ENCODE peak calls at places on chromosomes 6 and 20, in ten cellular contexts. One of them, this sample, is unnamed.

GRCh38 chr6:37674161-37674560 is 23.5 kb downstream of the MDGA1 start:
- DNase-seq in endothelial cell: no peak
- DNase-seq in GM13976: no peak
- DNase-seq in osteocyte: no peak
- DNase-seq in BE2C: peak; percentile 86
- DNase-seq in foreskin fibroblast: no peak
- DNase-seq in RWPE1: no peak
- DNase-seq in fibroblast of lung: no peak
- DNase-seq in heart right ventricle: no peak
- DNase-seq in AG10803: no peak
- DNase-seq in this sample: no peak

GRCh38 chr20:10541668-10542411 is 106.7 kb downstream of the SLX4IP start:
- DNase-seq in endothelial cell: no peak
- DNase-seq in GM13976: no peak
- DNase-seq in osteocyte: no peak
- DNase-seq in BE2C: no peak
- DNase-seq in foreskin fibroblast: no peak
- DNase-seq in RWPE1: no peak
- DNase-seq in fibroblast of lung: no peak
- DNase-seq in heart right ventricle: no peak
- DNase-seq in AG10803: no peak
- DNase-seq in this sample: no peak

GRCh38 chr6:26003102-26003694 is 40.6 kb downstream of the TRIM38 start:
- DNase-seq in endothelial cell: peak; percentile 78
- DNase-seq in GM13976: peak; percentile 60
- DNase-seq in osteocyte: no peak
- DNase-seq in BE2C: peak; percentile 73
- DNase-seq in foreskin fibroblast: peak; percentile 77
- DNase-seq in RWPE1: peak; percentile 62
- DNase-seq in fibroblast of lung: peak; percentile 63
- DNase-seq in heart right ventricle: peak; percentile 17
- DNase-seq in AG10803: peak; percentile 49
- DNase-seq in this sample: no peak

GRCh38 chr6:111759836-111760785 is 113.1 kb downstream of the FYN start:
- DNase-seq in endothelial cell: no peak
- DNase-seq in GM13976: no peak
- DNase-seq in osteocyte: no peak
- DNase-seq in BE2C: peak; percentile 28
- DNase-seq in foreskin fibroblast: peak; percentile 45
- DNase-seq in RWPE1: no peak
- DNase-seq in fibroblast of lung: peak; percentile 98
- DNase-seq in heart right ventricle: no peak
- DNase-seq in AG10803: peak; percentile 91
- DNase-seq in this sample: no peak

GRCh38 chr20:4509825-4510522 is 211.7 kb upstream of the PRND start:
- DNase-seq in endothelial cell: no peak
- DNase-seq in GM13976: no peak
- DNase-seq in osteocyte: no peak
- DNase-seq in BE2C: no peak
- DNase-seq in foreskin fibroblast: peak; percentile 67
- DNase-seq in RWPE1: no peak
- DNase-seq in fibroblast of lung: no peak
- DNase-seq in heart right ventricle: no peak
- DNase-seq in AG10803: no peak
- DNase-seq in this sample: no peak

GRCh38 chr6:30857537-30857936 is 26.8 kb upstream of the DDR1 start:
- DNase-seq in endothelial cell: no peak
- DNase-seq in GM13976: no peak
- DNase-seq in osteocyte: no peak
- DNase-seq in BE2C: no peak
- DNase-seq in foreskin fibroblast: no peak
- DNase-seq in RWPE1: no peak
- DNase-seq in fibroblast of lung: no peak
- DNase-seq in heart right ventricle: no peak
- DNase-seq in AG10803: no peak
- DNase-seq in this sample: no peak

GRCh38 chr20:2402271-2402980 is 21.7 kb downstream of the TGM6 start:
- DNase-seq in endothelial cell: no peak
- DNase-seq in GM13976: no peak
- DNase-seq in osteocyte: peak; percentile 23
- DNase-seq in BE2C: no peak
- DNase-seq in foreskin fibroblast: peak; percentile 65
- DNase-seq in RWPE1: peak; percentile 69
- DNase-seq in fibroblast of lung: peak; percentile 10
- DNase-seq in heart right ventricle: no peak
- DNase-seq in AG10803: peak; percentile 71
- DNase-seq in this sample: no peak

GRCh38 chr6:99736302-99736701 is 129.7 kb downstream of the PRDM13 start:
- DNase-seq in endothelial cell: no peak
- DNase-seq in GM13976: peak; percentile 1
- DNase-seq in osteocyte: no peak
- DNase-seq in BE2C: no peak
- DNase-seq in foreskin fibroblast: no peak
- DNase-seq in RWPE1: no peak
- DNase-seq in fibroblast of lung: no peak
- DNase-seq in heart right ventricle: no peak
- DNase-seq in AG10803: no peak
- DNase-seq in this sample: no peak

GRCh38 chr20:58045579-58045978 is 182.9 kb downstream of the ANKRD60 start:
- DNase-seq in endothelial cell: no peak
- DNase-seq in GM13976: no peak
- DNase-seq in osteocyte: peak; percentile 75
- DNase-seq in BE2C: no peak
- DNase-seq in foreskin fibroblast: no peak
- DNase-seq in RWPE1: no peak
- DNase-seq in fibroblast of lung: no peak
- DNase-seq in heart right ventricle: no peak
- DNase-seq in AG10803: no peak
- DNase-seq in this sample: no peak

GRCh38 chr20:43949741-43950618 is 35.3 kb downstream of the TOX2 start:
- DNase-seq in endothelial cell: no peak
- DNase-seq in GM13976: peak; percentile 74
- DNase-seq in osteocyte: no peak
- DNase-seq in BE2C: no peak
- DNase-seq in foreskin fibroblast: no peak
- DNase-seq in RWPE1: no peak
- DNase-seq in fibroblast of lung: no peak
- DNase-seq in heart right ventricle: peak; percentile 35
- DNase-seq in AG10803: no peak
- DNase-seq in this sample: no peak

GRCh38 chr6:2738373-2738979 is 12.2 kb downstream of the MYLK4 start:
- DNase-seq in endothelial cell: peak; percentile 62
- DNase-seq in GM13976: peak; percentile 64
- DNase-seq in osteocyte: no peak
- DNase-seq in BE2C: peak; percentile 60
- DNase-seq in foreskin fibroblast: peak; percentile 78
- DNase-seq in RWPE1: peak; percentile 35
- DNase-seq in fibroblast of lung: peak; percentile 74
- DNase-seq in heart right ventricle: no peak
- DNase-seq in AG10803: peak; percentile 62
- DNase-seq in this sample: no peak

GRCh38 chr6:23661549-23661948 is 464.5 kb upstream of the NRSN1 start:
- DNase-seq in endothelial cell: no peak
- DNase-seq in GM13976: no peak
- DNase-seq in osteocyte: no peak
- DNase-seq in BE2C: no peak
- DNase-seq in foreskin fibroblast: no peak
- DNase-seq in RWPE1: no peak
- DNase-seq in fibroblast of lung: no peak
- DNase-seq in heart right ventricle: no peak
- DNase-seq in AG10803: no peak
- DNase-seq in this sample: no peak

GRCh38 chr6:23656257-23656731 is 469.7 kb upstream of the NRSN1 start:
- DNase-seq in endothelial cell: no peak
- DNase-seq in GM13976: no peak
- DNase-seq in osteocyte: no peak
- DNase-seq in BE2C: no peak
- DNase-seq in foreskin fibroblast: no peak
- DNase-seq in RWPE1: no peak
- DNase-seq in fibroblast of lung: no peak
- DNase-seq in heart right ventricle: no peak
- DNase-seq in AG10803: no peak
- DNase-seq in this sample: no peak

GRCh38 chr6:23655502-23655901 is 470.5 kb upstream of the NRSN1 start:
- DNase-seq in endothelial cell: no peak
- DNase-seq in GM13976: no peak
- DNase-seq in osteocyte: no peak
- DNase-seq in BE2C: no peak
- DNase-seq in foreskin fibroblast: peak; percentile 3
- DNase-seq in RWPE1: no peak
- DNase-seq in fibroblast of lung: no peak
- DNase-seq in heart right ventricle: no peak
- DNase-seq in AG10803: no peak
- DNase-seq in this sample: no peak

GRCh38 chr6:23656826-23657225 is 469.2 kb upstream of the NRSN1 start:
- DNase-seq in endothelial cell: no peak
- DNase-seq in GM13976: no peak
- DNase-seq in osteocyte: no peak
- DNase-seq in BE2C: no peak
- DNase-seq in foreskin fibroblast: no peak
- DNase-seq in RWPE1: no peak
- DNase-seq in fibroblast of lung: no peak
- DNase-seq in heart right ventricle: no peak
- DNase-seq in AG10803: no peak
- DNase-seq in this sample: no peak

GRCh38 chr6:23659125-23659524 is 466.9 kb upstream of the NRSN1 start:
- DNase-seq in endothelial cell: peak; percentile 53
- DNase-seq in GM13976: no peak
- DNase-seq in osteocyte: no peak
- DNase-seq in BE2C: peak; percentile 64
- DNase-seq in foreskin fibroblast: peak; percentile 21
- DNase-seq in RWPE1: no peak
- DNase-seq in fibroblast of lung: peak; percentile 39
- DNase-seq in heart right ventricle: no peak
- DNase-seq in AG10803: no peak
- DNase-seq in this sample: no peak
- TF ChIP-seq CTCF in endothelial cell: no peak
- TF ChIP-seq CTCF in GM13976: no peak
- TF ChIP-seq CTCF in osteocyte: peak; percentile 73
- TF ChIP-seq CTCF in BE2C: peak; percentile 93
- TF ChIP-seq CTCF in foreskin fibroblast: no peak
- TF ChIP-seq CTCF in RWPE1: peak; percentile 14
- TF ChIP-seq CTCF in fibroblast of lung: no peak
- TF ChIP-seq CTCF in heart right ventricle: peak; percentile 41
- TF ChIP-seq CTCF in AG10803: peak; percentile 27
- TF ChIP-seq CTCF in this sample: no peak

GRCh38 chr6:53412751-53413150 is 64.0 kb upstream of the ELOVL5 start:
- DNase-seq in endothelial cell: no peak
- DNase-seq in GM13976: no peak
- DNase-seq in osteocyte: no peak
- DNase-seq in BE2C: no peak
- DNase-seq in foreskin fibroblast: no peak
- DNase-seq in RWPE1: no peak
- DNase-seq in fibroblast of lung: peak; percentile 49
- DNase-seq in heart right ventricle: no peak
- DNase-seq in AG10803: no peak
- DNase-seq in this sample: no peak

GRCh38 chr6:53413326-53413725 is 64.6 kb upstream of the ELOVL5 start:
- DNase-seq in endothelial cell: no peak
- DNase-seq in GM13976: no peak
- DNase-seq in osteocyte: no peak
- DNase-seq in BE2C: no peak
- DNase-seq in foreskin fibroblast: no peak
- DNase-seq in RWPE1: no peak
- DNase-seq in fibroblast of lung: no peak
- DNase-seq in heart right ventricle: no peak
- DNase-seq in AG10803: no peak
- DNase-seq in this sample: no peak

GRCh38 chr6:53418288-53418687 is 69.5 kb upstream of the ELOVL5 start:
- DNase-seq in endothelial cell: no peak
- DNase-seq in GM13976: no peak
- DNase-seq in osteocyte: no peak
- DNase-seq in BE2C: no peak
- DNase-seq in foreskin fibroblast: no peak
- DNase-seq in RWPE1: no peak
- DNase-seq in fibroblast of lung: no peak
- DNase-seq in heart right ventricle: no peak
- DNase-seq in AG10803: no peak
- DNase-seq in this sample: no peak

GRCh38 chr6:53412316-53412715 is 63.6 kb upstream of the ELOVL5 start:
- DNase-seq in endothelial cell: no peak
- DNase-seq in GM13976: no peak
- DNase-seq in osteocyte: no peak
- DNase-seq in BE2C: no peak
- DNase-seq in foreskin fibroblast: no peak
- DNase-seq in RWPE1: no peak
- DNase-seq in fibroblast of lung: no peak
- DNase-seq in heart right ventricle: no peak
- DNase-seq in AG10803: no peak
- DNase-seq in this sample: no peak

GRCh38 chr6:53417141-53417540 is 68.4 kb upstream of the ELOVL5 start:
- DNase-seq in endothelial cell: no peak
- DNase-seq in GM13976: no peak
- DNase-seq in osteocyte: no peak
- DNase-seq in BE2C: no peak
- DNase-seq in foreskin fibroblast: no peak
- DNase-seq in RWPE1: no peak
- DNase-seq in fibroblast of lung: no peak
- DNase-seq in heart right ventricle: no peak
- DNase-seq in AG10803: no peak
- DNase-seq in this sample: no peak
- TF ChIP-seq CTCF in endothelial cell: peak; percentile 20
- TF ChIP-seq CTCF in GM13976: no peak
- TF ChIP-seq CTCF in osteocyte: no peak
- TF ChIP-seq CTCF in BE2C: no peak
- TF ChIP-seq CTCF in foreskin fibroblast: no peak
- TF ChIP-seq CTCF in RWPE1: no peak
- TF ChIP-seq CTCF in fibroblast of lung: no peak
- TF ChIP-seq CTCF in heart right ventricle: no peak
- TF ChIP-seq CTCF in AG10803: peak; percentile 6
- TF ChIP-seq CTCF in this sample: no peak

GRCh38 chr20:37755665-37756064 is 61.8 kb downstream of the CTNNBL1 start:
- DNase-seq in endothelial cell: no peak
- DNase-seq in GM13976: no peak
- DNase-seq in osteocyte: no peak
- DNase-seq in BE2C: peak; percentile 38
- DNase-seq in foreskin fibroblast: peak; percentile 61
- DNase-seq in RWPE1: no peak
- DNase-seq in fibroblast of lung: no peak
- DNase-seq in heart right ventricle: peak; percentile 17
- DNase-seq in AG10803: peak; percentile 55
- DNase-seq in this sample: no peak
- TF ChIP-seq CTCF in endothelial cell: no peak
- TF ChIP-seq CTCF in GM13976: no peak
- TF ChIP-seq CTCF in osteocyte: peak; percentile 34
- TF ChIP-seq CTCF in BE2C: peak; percentile 47
- TF ChIP-seq CTCF in foreskin fibroblast: no peak
- TF ChIP-seq CTCF in RWPE1: no peak
- TF ChIP-seq CTCF in fibroblast of lung: no peak
- TF ChIP-seq CTCF in heart right ventricle: peak; percentile 24
- TF ChIP-seq CTCF in AG10803: peak; percentile 50
- TF ChIP-seq CTCF in this sample: no peak

DNA sequence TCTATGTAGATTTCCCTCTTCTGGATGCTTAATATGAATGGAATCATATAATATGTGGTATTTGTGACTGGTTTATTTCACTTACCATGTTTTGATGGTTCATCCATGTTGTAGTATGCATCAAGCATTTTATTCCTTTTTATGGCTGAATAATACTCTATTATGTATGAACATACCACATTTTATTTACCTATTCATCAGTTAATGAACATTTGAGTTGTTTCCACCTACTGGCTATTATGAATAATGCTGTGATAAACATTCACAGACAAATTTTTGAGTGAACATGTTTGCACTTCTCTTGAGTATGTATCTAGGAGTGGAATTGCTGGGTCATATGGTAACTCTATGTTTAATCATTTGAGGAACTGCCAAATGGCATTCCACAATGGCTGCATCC is 14.9 kb upstream of the ZNF451 start:
- DNase-seq in endothelial cell: no peak
- DNase-seq in GM13976: no peak
- DNase-seq in osteocyte: no peak
- DNase-seq in BE2C: no peak
- DNase-seq in foreskin fibroblast: peak; percentile 14
- DNase-seq in RWPE1: no peak
- DNase-seq in fibroblast of lung: no peak
- DNase-seq in heart right ventricle: no peak
- DNase-seq in AG10803: peak; percentile 11
- DNase-seq in this sample: no peak
- TF ChIP-seq CTCF in endothelial cell: no peak
- TF ChIP-seq CTCF in GM13976: no peak
- TF ChIP-seq CTCF in osteocyte: no peak
- TF ChIP-seq CTCF in BE2C: no peak
- TF ChIP-seq CTCF in foreskin fibroblast: no peak
- TF ChIP-seq CTCF in RWPE1: no peak
- TF ChIP-seq CTCF in fibroblast of lung: no peak
- TF ChIP-seq CTCF in heart right ventricle: no peak
- TF ChIP-seq CTCF in AG10803: no peak
- TF ChIP-seq CTCF in this sample: no peak

This sample was measured in activated B cell treated with CpG ODN at 0.5 μM for 24 hours.